ENCODE peak calls at places on chromosomes 3 and 15, in five cellular contexts. P, E, L, A and D are unnamed samples.

GRCh38 chr3:192864943-192865342 is 52.7 kb downstream of the MB21D2 start:
- DNase-seq in P (peak), E (no peak), L (no peak), A (no peak), D (no peak)

GRCh38 chr3:167032267-167032876 is 347.7 kb downstream of the ZBBX start:
- DNase-seq in P (peak), E (no peak), L (peak), A (no peak), D (no peak)

GRCh38 chr15:101242160-101242998 is 9.5 kb downstream of the CHSY1 start:
- DNase-seq in P (peak), E (no peak), L (no peak), A (no peak), D (no peak)

GRCh38 chr3:72258786-72259185 is 473.8 kb upstream of the PROK2 start:
- DNase-seq in P (no peak), E (no peak), L (no peak), A (no peak), D (peak)

GRCh38 chr3:197430961-197431910 is 124.5 kb downstream of the BDH1 start:
- DNase-seq in P (peak), E (no peak), L (no peak), A (no peak), D (no peak)

GRCh38 chr3:157463819-157464218 is 27.2 kb downstream of the PTX3 start:
- DNase-seq in P (no peak), E (no peak), L (no peak), A (no peak), D (no peak)

GRCh38 chr3:196803891-196804468 is 63.7 kb upstream of the SENP5 start:
- DNase-seq in P (no peak), E (no peak), L (no peak), A (no peak), D (no peak)

GRCh38 chr3:55461896-55462295 is 25.2 kb downstream of the WNT5A start:
- DNase-seq in P (peak), E (no peak), L (no peak), A (no peak), D (no peak)

GRCh38 chr3:191330309-191330712 is at the start of gene UTS2B:
- DNase-seq in P (peak), E (no peak), L (peak), A (no peak), D (no peak)

GRCh38 chr15:59999558-60000112 is 4.5 kb upstream of the FOXB1 start:
- DNase-seq in P (no peak), E (no peak), L (no peak), A (no peak), D (peak)

GRCh38 chr3:101043687-101044078 is 50.5 kb upstream of the ABI3BP start:
- DNase-seq in P (no peak), E (no peak), L (no peak), A (no peak), D (no peak)

GRCh38 chr3:154188846-154189245 is 67.7 kb downstream of the ARHGEF26 start:
- DNase-seq in P (peak), E (no peak), L (no peak), A (no peak), D (no peak)

GRCh38 chr15:57285386-57285785 is 90.9 kb upstream of the CGNL1 start:
- DNase-seq in P (no peak), E (no peak), L (no peak), A (no peak), D (no peak)

GRCh38 chr3:152346740-152347139 is 78.0 kb downstream of the MBNL1 start:
- DNase-seq in P (no peak), E (no peak), L (no peak), A (no peak), D (no peak)
- TF ChIP-seq CTCF in P (no peak), E (no peak), L (no peak), A (no peak), D (no peak)

DNA sequence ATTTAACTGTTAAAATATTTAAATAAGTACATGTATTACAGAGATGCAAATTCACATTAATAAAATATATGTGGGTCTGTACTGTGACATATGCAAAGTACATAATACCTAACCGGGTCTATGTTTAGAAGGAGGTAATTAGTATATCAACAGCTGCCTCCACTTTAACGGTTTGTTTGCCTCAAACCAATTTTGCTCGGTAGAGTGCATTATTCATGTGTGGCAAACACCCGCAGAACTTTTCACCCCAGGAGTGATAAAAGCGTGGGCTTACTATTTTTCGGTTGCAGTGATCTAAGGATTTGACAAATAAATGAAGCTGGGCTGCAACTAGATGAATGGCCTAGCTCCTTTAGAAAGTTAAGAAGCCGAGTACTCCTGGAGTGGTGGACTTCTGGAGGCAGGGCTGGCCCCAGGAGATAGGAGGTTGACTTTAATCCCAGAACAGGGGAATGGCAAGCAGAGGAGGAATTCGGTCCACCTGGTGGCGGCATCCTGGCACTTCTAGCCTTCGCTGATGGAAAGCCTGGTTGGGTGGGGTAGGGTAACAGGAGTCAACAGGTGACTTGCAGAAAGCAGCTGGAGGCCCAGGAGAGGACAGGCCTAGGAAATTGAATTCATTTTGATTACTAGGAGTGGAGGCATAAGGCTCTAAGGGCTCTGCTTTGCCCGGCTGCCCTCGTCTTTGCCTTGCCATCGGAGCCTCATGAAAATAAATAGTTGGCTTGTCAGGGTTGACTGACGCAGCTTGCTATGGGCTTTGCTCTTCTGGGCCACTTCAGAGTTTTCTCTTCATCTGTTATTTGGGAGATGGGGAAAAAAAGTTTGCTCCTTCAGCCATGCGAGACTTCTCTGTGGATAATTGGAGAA is 2.4 kb downstream of the SLCO3A1 start:
- DNase-seq in P (no peak), E (no peak), L (no peak), A (peak), D (peak)
- TF ChIP-seq CTCF in P (no peak), E (peak), L (peak), A (peak), D (peak)

DNA sequence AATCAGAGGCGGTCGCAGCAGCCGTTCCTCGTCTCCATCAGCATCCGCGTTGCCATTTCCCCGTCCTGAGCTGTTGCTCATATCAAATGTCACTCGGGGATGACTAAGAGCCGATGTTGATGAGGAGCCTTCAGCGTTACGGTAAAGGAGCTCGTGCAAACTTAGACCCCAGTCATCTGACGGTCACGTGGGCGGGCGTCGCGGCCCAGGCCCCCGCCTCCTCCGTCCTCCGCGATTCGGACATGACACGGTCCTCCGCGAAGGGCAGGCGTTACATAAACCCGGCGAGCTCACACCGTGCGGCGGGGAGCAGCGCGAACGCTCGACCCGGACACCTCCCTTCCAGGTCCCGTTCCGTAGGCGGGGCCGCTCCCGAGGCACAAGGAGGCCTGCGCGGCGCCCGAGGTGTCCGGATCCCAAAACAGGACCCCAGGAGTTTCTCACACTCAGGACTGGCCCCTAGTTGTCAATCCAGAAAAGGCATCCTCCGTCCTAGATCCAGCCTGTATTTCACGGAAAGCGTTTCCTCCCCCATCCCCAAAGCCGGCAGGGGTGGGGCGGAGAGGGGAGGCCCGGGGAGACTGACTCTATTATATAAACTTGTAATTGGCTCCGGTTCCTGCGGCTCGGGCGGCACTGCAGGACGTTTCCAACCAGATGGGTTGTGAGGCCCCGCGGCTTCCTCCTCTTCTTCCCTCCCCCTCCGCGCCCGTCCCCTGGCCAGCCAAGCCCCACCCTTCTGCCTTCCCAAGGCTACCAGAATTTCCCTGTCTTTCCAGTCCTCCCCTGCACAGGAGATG is 100.0 kb upstream of the IGF1R start:
- DNase-seq in P (peak), E (peak), L (no peak), A (peak), D (peak)
- TF ChIP-seq CTCF in P (peak), E (peak), L (no peak), A (no peak), D (no peak)

GRCh38 chr3:127747751-127748521 is 74.4 kb downstream of the MGLL start:
- DNase-seq in P (peak), E (peak), L (no peak), A (peak), D (peak)
- TF ChIP-seq CTCF in P (no peak), E (peak), L (peak), A (peak), D (no peak)

DNA sequence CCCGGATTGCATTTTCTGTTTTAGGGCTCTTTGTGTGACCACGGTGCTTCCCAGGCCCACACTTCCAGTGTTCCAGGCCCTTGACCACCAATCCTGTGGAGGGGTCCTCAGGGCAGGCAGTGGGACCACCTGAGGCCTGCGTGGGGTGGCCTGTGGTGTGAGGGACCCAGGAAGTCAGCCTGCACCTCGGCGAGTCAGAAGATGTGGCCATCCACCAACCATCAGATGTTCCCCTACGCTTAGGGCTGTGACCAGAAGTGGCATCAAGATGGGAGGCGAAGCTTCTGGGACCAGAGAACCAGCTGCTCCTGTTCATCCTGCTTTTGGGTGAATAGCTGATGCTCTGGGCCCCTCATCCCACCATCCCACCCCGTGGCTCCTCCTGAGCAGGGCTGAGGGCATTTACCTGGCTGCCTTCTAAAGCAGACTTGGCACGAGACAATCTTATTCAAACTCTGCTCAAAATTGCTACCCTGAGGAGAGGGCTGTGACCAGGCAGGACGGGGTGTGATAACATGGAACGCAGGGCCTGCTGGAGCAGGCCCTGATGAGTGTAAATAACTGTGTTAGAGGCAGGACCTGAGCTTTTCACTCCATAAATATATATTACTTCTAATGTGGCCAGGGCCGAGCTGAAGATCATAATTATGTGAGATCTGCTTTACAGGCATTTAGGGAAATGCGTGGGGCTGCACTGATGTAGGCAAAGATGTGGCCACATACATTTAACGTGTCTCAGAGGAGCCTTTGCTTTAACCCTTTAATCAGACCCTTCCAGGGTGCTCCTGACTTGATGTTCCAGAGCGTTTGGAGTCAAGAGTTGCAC is 28.8 kb downstream of the SMAD3 start:
- DNase-seq in P (no peak), E (no peak), L (no peak), A (no peak), D (no peak)
- TF ChIP-seq CTCF in P (no peak), E (no peak), L (no peak), A (no peak), D (no peak)

GRCh38 chr3:181696641-181697230 is 15.0 kb upstream of the SOX2 start:
- DNase-seq in P (no peak), E (no peak), L (no peak), A (no peak), D (no peak)

GRCh38 chr3:181693280-181693679 is 18.4 kb upstream of the SOX2 start:
- DNase-seq in P (no peak), E (no peak), L (no peak), A (no peak), D (no peak)

GRCh38 chr3:181692850-181693154 is 18.9 kb upstream of the SOX2 start:
- DNase-seq in P (no peak), E (no peak), L (no peak), A (no peak), D (no peak)

GRCh38 chr3:181695661-181696491 is 15.8 kb upstream of the SOX2 start:
- DNase-seq in P (no peak), E (no peak), L (no peak), A (peak), D (peak)

GRCh38 chr3:181694805-181695660 is 16.7 kb upstream of the SOX2 start:
- DNase-seq in P (no peak), E (peak), L (no peak), A (peak), D (no peak)
- TF ChIP-seq CTCF in P (no peak), E (peak), L (no peak), A (no peak), D (no peak)

GRCh38 chr15:82810061-82810862 is 834 bp downstream of the WHAMM start:
- DNase-seq in P (peak), E (peak), L (no peak), A (peak), D (peak)

GRCh38 chr15:82810863-82811421 is 1.5 kb downstream of the WHAMM start:
- DNase-seq in P (peak), E (no peak), L (no peak), A (no peak), D (no peak)

GRCh38 chr15:82808634-82809041 is 790 bp upstream of the WHAMM start:
- DNase-seq in P (no peak), E (no peak), L (no peak), A (no peak), D (no peak)

GRCh38 chr15:82809308-82810060 is at the start of gene WHAMM:
- DNase-seq in P (peak), E (peak), L (peak), A (peak), D (peak)

DNA sequence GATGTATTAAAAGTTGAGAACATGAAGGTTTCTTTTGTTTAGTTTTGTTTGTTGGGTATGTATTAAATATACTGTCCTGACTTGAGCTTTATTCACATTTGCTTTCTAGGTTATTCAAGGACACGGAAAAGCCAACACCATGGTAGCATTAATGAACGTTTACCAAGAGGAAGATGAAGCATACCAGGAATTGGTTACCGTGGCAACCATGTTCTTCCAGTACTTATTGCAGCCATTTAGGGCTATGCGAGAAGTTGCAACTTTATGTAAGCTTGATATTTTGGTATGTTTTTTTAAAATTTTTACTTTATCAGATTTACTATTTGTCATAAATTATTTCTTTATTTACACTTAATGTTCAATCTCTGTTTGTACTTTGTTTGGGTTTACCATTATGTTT is 3.6 kb downstream of the WHAMM start:
- DNase-seq in P (no peak), E (no peak), L (no peak), A (no peak), D (no peak)
- TF ChIP-seq CTCF in P (no peak), E (no peak), L (no peak), A (no peak), D (no peak)

DNA sequence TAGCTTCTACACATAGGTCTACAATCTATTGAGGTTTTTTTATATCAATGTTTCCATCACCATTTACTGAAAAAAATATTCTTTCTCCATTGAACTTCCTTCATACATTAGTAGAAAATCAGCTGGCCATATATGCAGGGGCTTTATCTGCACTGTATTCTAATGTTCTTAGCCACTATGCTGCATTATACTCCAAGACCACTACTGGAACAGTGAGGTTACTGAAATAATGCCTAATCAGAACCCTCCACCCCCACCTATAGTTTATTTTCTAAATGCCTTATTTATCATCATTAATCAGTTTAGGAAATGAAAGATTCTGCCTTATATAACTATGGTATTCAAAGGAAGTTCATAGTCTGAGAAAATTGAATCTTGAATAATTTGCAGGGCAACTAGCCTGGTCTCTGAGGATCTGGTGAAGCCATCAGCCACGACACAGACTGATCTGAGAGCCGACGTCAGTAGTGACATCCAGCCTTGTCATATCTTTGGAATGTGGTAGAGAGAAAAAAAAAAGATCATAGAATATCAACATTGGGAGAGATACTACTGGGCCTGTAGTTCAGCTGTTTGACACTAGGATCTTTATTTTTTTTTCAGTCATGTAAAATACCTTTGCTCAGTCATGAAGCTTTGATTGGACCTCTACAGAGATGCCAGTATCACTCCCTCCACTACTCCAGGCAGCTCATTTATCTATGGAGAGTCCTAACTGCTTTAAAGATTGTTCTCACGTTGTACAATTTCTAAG is 66.6 kb downstream of the P3H2 start:
- DNase-seq in P (peak), E (no peak), L (peak), A (no peak), D (no peak)
- TF ChIP-seq CTCF in P (peak), E (no peak), L (no peak), A (no peak), D (no peak)

GRCh38 chr3:173789530-173789929 is 392.0 kb downstream of the NLGN1 start:
- DNase-seq in P (peak), E (no peak), L (no peak), A (no peak), D (no peak)

GRCh38 chr3:173785004-173785403 is 387.5 kb downstream of the NLGN1 start:
- DNase-seq in P (no peak), E (no peak), L (no peak), A (no peak), D (no peak)
- TF ChIP-seq CTCF in P (no peak), E (no peak), L (no peak), A (no peak), D (no peak)

GRCh38 chr3:50193746-50194127 is 2.3 kb downstream of the GNAT1 start:
- DNase-seq in P (no peak), E (no peak), L (no peak), A (no peak), D (no peak)

GRCh38 chr3:50195501-50196252 is 4.3 kb downstream of the GNAT1 start:
- DNase-seq in P (no peak), E (no peak), L (no peak), A (no peak), D (no peak)

GRCh38 chr3:50194903-50195500 is 3.6 kb downstream of the GNAT1 start:
- DNase-seq in P (no peak), E (no peak), L (peak), A (no peak), D (no peak)

GRCh38 chr3:50193286-50193685 is 1.9 kb downstream of the GNAT1 start:
- DNase-seq in P (no peak), E (no peak), L (no peak), A (no peak), D (no peak)

GRCh38 chr3:50194128-50194902 is 2.9 kb downstream of the GNAT1 start:
- DNase-seq in P (peak), E (peak), L (peak), A (peak), D (peak)
- TF ChIP-seq CTCF in P (peak), E (peak), L (peak), A (peak), D (peak)